ENCODE peak calls at places on chromosome 15, in ten cellular contexts. One of them, this sample, is unnamed.

GRCh38 chr15:45023659-45024320 is 795 bp downstream of the SORD start:
- DNase-seq in foreskin keratinocyte: peak; percentile 20
- DNase-seq in heart right ventricle: no peak
- DNase-seq in uterus: no peak
- DNase-seq in ovary: no peak
- DNase-seq in left ventricle myocardium inferior: no peak
- DNase-seq in astrocyte: no peak
- DNase-seq in hepatocyte: peak; percentile 27
- DNase-seq in HCT116: no peak
- DNase-seq in heart left ventricle: no peak
- DNase-seq in this sample: no peak

GRCh38 chr15:81311834-81312459 is 12.0 kb downstream of the STARD5 start:
- DNase-seq in ovary: no peak
- DNase-seq in uterus: no peak
- DNase-seq in astrocyte: peak; percentile 59
- DNase-seq in foreskin keratinocyte: no peak
- DNase-seq in hepatocyte: no peak
- DNase-seq in left ventricle myocardium inferior: no peak
- DNase-seq in HCT116: no peak
- DNase-seq in heart left ventricle: no peak
- DNase-seq in heart right ventricle: no peak
- DNase-seq in this sample: no peak

GRCh38 chr15:100114100-100114499 is 227.7 kb downstream of the ADAMTS17 start:
- DNase-seq in foreskin keratinocyte: no peak
- DNase-seq in heart left ventricle: peak; percentile 85
- DNase-seq in left ventricle myocardium inferior: peak; percentile 71
- DNase-seq in HCT116: no peak
- DNase-seq in heart right ventricle: peak; percentile 50
- DNase-seq in uterus: peak; percentile 70
- DNase-seq in astrocyte: peak; percentile 97
- DNase-seq in ovary: peak; percentile 80
- DNase-seq in hepatocyte: no peak
- DNase-seq in this sample: no peak

GRCh38 chr15:57596978-57597377 is 5.3 kb downstream of the MYZAP start:
- DNase-seq in uterus: no peak
- DNase-seq in hepatocyte: no peak
- DNase-seq in foreskin keratinocyte: peak; percentile 73
- DNase-seq in astrocyte: no peak
- DNase-seq in HCT116: no peak
- DNase-seq in heart left ventricle: no peak
- DNase-seq in heart right ventricle: no peak
- DNase-seq in left ventricle myocardium inferior: no peak
- DNase-seq in ovary: no peak
- DNase-seq in this sample: no peak

GRCh38 chr15:98874773-98875172 is 132.8 kb downstream of the PGPEP1L start:
- DNase-seq in uterus: no peak
- DNase-seq in astrocyte: no peak
- DNase-seq in foreskin keratinocyte: peak; percentile 69
- DNase-seq in ovary: no peak
- DNase-seq in HCT116: no peak
- DNase-seq in left ventricle myocardium inferior: no peak
- DNase-seq in heart left ventricle: no peak
- DNase-seq in heart right ventricle: no peak
- DNase-seq in hepatocyte: no peak
- DNase-seq in this sample: no peak

GRCh38 chr15:35880896-35881295 is 334.9 kb upstream of the DPH6 start:
- DNase-seq in astrocyte: no peak
- DNase-seq in foreskin keratinocyte: peak; percentile 64
- DNase-seq in left ventricle myocardium inferior: no peak
- DNase-seq in uterus: no peak
- DNase-seq in heart right ventricle: no peak
- DNase-seq in HCT116: no peak
- DNase-seq in hepatocyte: no peak
- DNase-seq in ovary: no peak
- DNase-seq in heart left ventricle: no peak
- DNase-seq in this sample: no peak

GRCh38 chr15:92914103-92914499 is 14.0 kb downstream of the CHD2 start:
- DNase-seq in HCT116: no peak
- DNase-seq in left ventricle myocardium inferior: no peak
- DNase-seq in hepatocyte: no peak
- DNase-seq in foreskin keratinocyte: no peak
- DNase-seq in ovary: no peak
- DNase-seq in astrocyte: no peak
- DNase-seq in heart left ventricle: no peak
- DNase-seq in uterus: no peak
- DNase-seq in heart right ventricle: no peak
- DNase-seq in this sample: no peak

GRCh38 chr15:93047621-93048425 is 41.2 kb downstream of the RGMA start:
- DNase-seq in heart left ventricle: no peak
- DNase-seq in hepatocyte: no peak
- DNase-seq in ovary: no peak
- DNase-seq in uterus: no peak
- DNase-seq in astrocyte: no peak
- DNase-seq in foreskin keratinocyte: no peak
- DNase-seq in HCT116: no peak
- DNase-seq in heart right ventricle: no peak
- DNase-seq in left ventricle myocardium inferior: no peak
- DNase-seq in this sample: no peak

GRCh38 chr15:43531018-43531667 is 13.7 kb downstream of the MAP1A start:
- DNase-seq in foreskin keratinocyte: no peak
- DNase-seq in HCT116: no peak
- DNase-seq in ovary: no peak
- DNase-seq in hepatocyte: no peak
- DNase-seq in left ventricle myocardium inferior: no peak
- DNase-seq in uterus: no peak
- DNase-seq in heart right ventricle: no peak
- DNase-seq in astrocyte: no peak
- DNase-seq in heart left ventricle: no peak
- DNase-seq in this sample: no peak

GRCh38 chr15:94930945-94931344 is 699.6 kb downstream of the MCTP2 start:
- DNase-seq in ovary: no peak
- DNase-seq in heart left ventricle: no peak
- DNase-seq in hepatocyte: no peak
- DNase-seq in heart right ventricle: no peak
- DNase-seq in astrocyte: no peak
- DNase-seq in uterus: no peak
- DNase-seq in left ventricle myocardium inferior: no peak
- DNase-seq in foreskin keratinocyte: peak; percentile 72
- DNase-seq in HCT116: no peak
- DNase-seq in this sample: no peak

GRCh38 chr15:94924057-94924456 is 692.7 kb downstream of the MCTP2 start:
- DNase-seq in heart left ventricle: no peak
- DNase-seq in uterus: no peak
- DNase-seq in left ventricle myocardium inferior: no peak
- DNase-seq in astrocyte: no peak
- DNase-seq in hepatocyte: no peak
- DNase-seq in HCT116: no peak
- DNase-seq in ovary: no peak
- DNase-seq in heart right ventricle: no peak
- DNase-seq in foreskin keratinocyte: no peak
- DNase-seq in this sample: no peak

GRCh38 chr15:94929282-94929681 is 697.9 kb downstream of the MCTP2 start:
- DNase-seq in heart right ventricle: no peak
- DNase-seq in hepatocyte: no peak
- DNase-seq in left ventricle myocardium inferior: no peak
- DNase-seq in HCT116: no peak
- DNase-seq in heart left ventricle: no peak
- DNase-seq in foreskin keratinocyte: no peak
- DNase-seq in uterus: no peak
- DNase-seq in astrocyte: no peak
- DNase-seq in ovary: no peak
- DNase-seq in this sample: no peak

GRCh38 chr15:94930441-94930840 is 699.1 kb downstream of the MCTP2 start:
- DNase-seq in heart left ventricle: no peak
- DNase-seq in foreskin keratinocyte: peak; percentile 75
- DNase-seq in ovary: no peak
- DNase-seq in HCT116: no peak
- DNase-seq in uterus: no peak
- DNase-seq in hepatocyte: no peak
- DNase-seq in left ventricle myocardium inferior: no peak
- DNase-seq in astrocyte: no peak
- DNase-seq in heart right ventricle: no peak
- DNase-seq in this sample: no peak

GRCh38 chr15:94924971-94925593 is 693.7 kb downstream of the MCTP2 start:
- DNase-seq in heart left ventricle: no peak
- DNase-seq in foreskin keratinocyte: no peak
- DNase-seq in astrocyte: no peak
- DNase-seq in ovary: no peak
- DNase-seq in heart right ventricle: no peak
- DNase-seq in uterus: peak; percentile 14
- DNase-seq in HCT116: no peak
- DNase-seq in hepatocyte: no peak
- DNase-seq in left ventricle myocardium inferior: no peak
- DNase-seq in this sample: no peak
- H3K4me1 ChIP-seq in heart left ventricle: no peaks in the 10 kb centered on the region
- H3K4me1 ChIP-seq in foreskin keratinocyte: no peaks in the 10 kb centered on the region
- H3K4me1 ChIP-seq in astrocyte: no peaks in the 10 kb centered on the region
- H3K4me1 ChIP-seq in ovary: no peaks in the 10 kb centered on the region
- H3K4me1 ChIP-seq in heart right ventricle: no peaks in the 10 kb centered on the region
- H3K4me1 ChIP-seq in uterus: no peaks in the 10 kb centered on the region
- H3K4me1 ChIP-seq in HCT116: no peaks in the 10 kb centered on the region
- H3K4me1 ChIP-seq in hepatocyte: no peaks in the 10 kb centered on the region
- H3K4me1 ChIP-seq in left ventricle myocardium inferior: no peaks in the 10 kb centered on the region
- H3K4me1 ChIP-seq in this sample: no peaks in the 10 kb centered on the region

DNA sequence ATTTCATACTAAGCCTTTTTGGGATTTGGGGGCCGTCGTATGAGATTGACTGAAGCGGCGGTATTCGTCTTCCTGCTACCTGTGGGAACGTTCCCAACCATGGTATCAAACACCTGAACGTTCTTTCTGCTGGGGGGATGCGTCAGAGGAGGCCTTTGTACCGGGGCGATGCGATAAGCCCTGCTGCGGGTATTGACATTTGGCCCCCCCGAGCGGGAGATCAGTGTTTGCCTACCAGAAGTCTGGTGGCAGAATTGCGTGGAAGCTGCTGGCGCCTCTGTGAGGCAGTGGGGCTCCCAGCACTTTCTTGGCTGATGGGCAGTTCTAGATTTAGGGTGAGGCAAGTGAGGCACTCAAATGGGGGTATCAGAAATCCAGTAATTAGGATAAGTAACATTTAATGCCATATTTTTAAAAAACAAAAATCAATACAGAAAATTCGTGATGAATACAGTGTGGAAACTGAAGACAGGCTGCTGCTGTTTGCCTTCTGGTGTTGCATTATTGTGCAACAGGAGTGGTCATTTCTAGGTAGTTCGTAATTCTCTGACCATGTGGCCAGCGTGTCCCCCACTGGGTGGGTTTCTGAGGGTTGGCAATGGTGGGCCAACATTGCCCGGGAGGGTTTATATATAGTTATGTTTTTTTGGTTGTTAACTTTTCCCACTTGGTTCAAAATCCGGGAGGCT is 12.7 kb downstream of the TRPM1 start:
- DNase-seq in left ventricle myocardium inferior: no peak
- DNase-seq in heart left ventricle: no peak
- DNase-seq in foreskin keratinocyte: no peak
- DNase-seq in heart right ventricle: no peak
- DNase-seq in HCT116: no peak
- DNase-seq in astrocyte: no peak
- DNase-seq in hepatocyte: no peak
- DNase-seq in uterus: no peak
- DNase-seq in ovary: no peak
- DNase-seq in this sample: no peak
- TF ChIP-seq CTCF in left ventricle myocardium inferior: no peak
- TF ChIP-seq CTCF in heart left ventricle: no peak
- TF ChIP-seq CTCF in foreskin keratinocyte: no peak
- TF ChIP-seq CTCF in heart right ventricle: no peak
- TF ChIP-seq CTCF in HCT116: no peak
- TF ChIP-seq CTCF in astrocyte: no peak
- TF ChIP-seq CTCF in hepatocyte: no peak
- TF ChIP-seq CTCF in uterus: no peak
- TF ChIP-seq CTCF in ovary: no peak
- TF ChIP-seq CTCF in this sample: no peak

GRCh38 chr15:68582864-68583263 is 4.1 kb downstream of the CORO2B start:
- DNase-seq in heart right ventricle: no peak
- DNase-seq in uterus: no peak
- DNase-seq in astrocyte: no peak
- DNase-seq in hepatocyte: no peak
- DNase-seq in HCT116: no peak
- DNase-seq in foreskin keratinocyte: no peak
- DNase-seq in left ventricle myocardium inferior: no peak
- DNase-seq in ovary: peak; percentile 16
- DNase-seq in heart left ventricle: no peak
- DNase-seq in this sample: no peak

GRCh38 chr15:68581725-68582124 is 2.9 kb downstream of the CORO2B start:
- DNase-seq in left ventricle myocardium inferior: no peak
- DNase-seq in ovary: peak; percentile 58
- DNase-seq in heart right ventricle: no peak
- DNase-seq in astrocyte: no peak
- DNase-seq in foreskin keratinocyte: no peak
- DNase-seq in uterus: no peak
- DNase-seq in hepatocyte: no peak
- DNase-seq in heart left ventricle: no peak
- DNase-seq in HCT116: no peak
- DNase-seq in this sample: no peak

GRCh38 chr15:68582236-68582635 is 3.4 kb downstream of the CORO2B start:
- DNase-seq in foreskin keratinocyte: no peak
- DNase-seq in HCT116: no peak
- DNase-seq in hepatocyte: no peak
- DNase-seq in left ventricle myocardium inferior: no peak
- DNase-seq in heart right ventricle: no peak
- DNase-seq in heart left ventricle: no peak
- DNase-seq in uterus: no peak
- DNase-seq in ovary: peak; percentile 45
- DNase-seq in astrocyte: no peak
- DNase-seq in this sample: no peak

GRCh38 chr15:68583936-68584703 is 5.3 kb downstream of the CORO2B start:
- DNase-seq in left ventricle myocardium inferior: no peak
- DNase-seq in ovary: peak; percentile 33
- DNase-seq in heart right ventricle: no peak
- DNase-seq in astrocyte: no peak
- DNase-seq in heart left ventricle: no peak
- DNase-seq in uterus: no peak
- DNase-seq in hepatocyte: no peak
- DNase-seq in foreskin keratinocyte: no peak
- DNase-seq in HCT116: no peak
- DNase-seq in this sample: no peak

GRCh38 chr15:68583321-68583720 is 4.5 kb downstream of the CORO2B start:
- DNase-seq in ovary: peak; percentile 36
- DNase-seq in heart right ventricle: no peak
- DNase-seq in HCT116: no peak
- DNase-seq in left ventricle myocardium inferior: no peak
- DNase-seq in uterus: no peak
- DNase-seq in heart left ventricle: no peak
- DNase-seq in foreskin keratinocyte: no peak
- DNase-seq in hepatocyte: no peak
- DNase-seq in astrocyte: no peak
- DNase-seq in this sample: no peak
- H3K4me1 ChIP-seq in ovary: peaks cover 24% of the 10 kb centered on the region
- H3K4me1 ChIP-seq in heart right ventricle: peaks cover 38% of the 10 kb centered on the region
- H3K4me1 ChIP-seq in HCT116: peaks cover 90% of the 10 kb centered on the region
- H3K4me1 ChIP-seq in left ventricle myocardium inferior: peaks cover 88% of the 10 kb centered on the region
- H3K4me1 ChIP-seq in uterus: peaks cover 13% of the 10 kb centered on the region
- H3K4me1 ChIP-seq in heart left ventricle: peaks cover 22% of the 10 kb centered on the region
- H3K4me1 ChIP-seq in foreskin keratinocyte: peaks cover 8% of the 10 kb centered on the region
- H3K4me1 ChIP-seq in hepatocyte: peaks cover 6% of the 10 kb centered on the region
- H3K4me1 ChIP-seq in astrocyte: peaks cover 54% of the 10 kb centered on the region
- H3K4me1 ChIP-seq in this sample: peaks cover 3% of the 10 kb centered on the region

DNA sequence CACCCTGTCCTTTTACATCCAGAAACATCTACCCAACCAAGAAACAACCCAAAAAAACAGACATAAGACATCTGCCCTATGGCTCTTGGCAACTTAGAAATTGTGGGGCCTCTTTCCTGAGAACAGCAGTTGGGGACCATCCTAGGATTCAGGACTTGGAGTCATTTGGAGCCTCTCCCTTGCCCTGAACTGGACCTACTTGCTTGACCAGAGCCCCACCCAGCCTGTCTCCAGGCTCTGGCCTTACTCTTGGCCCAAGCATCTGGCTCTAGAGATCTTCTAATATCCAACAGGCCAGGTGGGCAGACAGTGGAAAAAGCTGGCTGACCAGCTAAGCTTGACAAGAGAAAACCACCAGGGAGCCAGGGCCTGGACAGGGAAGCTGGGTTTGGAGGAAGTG is 99.1 kb upstream of the C2CD4B start:
- DNase-seq in uterus: no peak
- DNase-seq in ovary: no peak
- DNase-seq in foreskin keratinocyte: no peak
- DNase-seq in heart left ventricle: no peak
- DNase-seq in astrocyte: no peak
- DNase-seq in left ventricle myocardium inferior: no peak
- DNase-seq in HCT116: no peak
- DNase-seq in heart right ventricle: no peak
- DNase-seq in hepatocyte: no peak
- DNase-seq in this sample: no peak
- TF ChIP-seq CTCF in uterus: no peak
- TF ChIP-seq CTCF in ovary: no peak
- TF ChIP-seq CTCF in foreskin keratinocyte: no peak
- TF ChIP-seq CTCF in heart left ventricle: no peak
- TF ChIP-seq CTCF in astrocyte: no peak
- TF ChIP-seq CTCF in left ventricle myocardium inferior: no peak
- TF ChIP-seq CTCF in HCT116: no peak
- TF ChIP-seq CTCF in heart right ventricle: no peak
- TF ChIP-seq CTCF in hepatocyte: no peak
- TF ChIP-seq CTCF in this sample: no peak